ENCODE peak calls at places on chromosomes 3 and 15, in four cellular contexts. P, K, A and W are unnamed samples.

GRCh38 chr3:40008796-40009195 is 199.4 kb downstream of the MYRIP start:
- DNase-seq in P (no peak), K (no peak), A (no peak), W (no peak)

GRCh38 chr3:41418961-41419691 is 219.8 kb downstream of the CTNNB1 start:
- DNase-seq in P (no peak), K (no peak), A (peak; percentile 45), W (no peak)

GRCh38 chr3:55807210-55807609 is 320.1 kb upstream of the WNT5A start:
- DNase-seq in P (no peak), K (no peak), A (no peak), W (no peak)

GRCh38 chr3:79597719-79598118 is 170.1 kb downstream of the ROBO1 start:
- DNase-seq in P (no peak), K (no peak), A (no peak), W (no peak)

GRCh38 chr3:988790-989189 is 104.0 kb upstream of the CNTN6 start:
- DNase-seq in P (no peak), K (no peak), A (no peak), W (no peak)

GRCh38 chr3:60573494-60573893 is 677.8 kb downstream of the FHIT start:
- DNase-seq in P (no peak), K (no peak), A (peak; percentile 75), W (no peak)

GRCh38 chr15:87322845-87323244 is 933.7 kb downstream of the NTRK3 start:
- DNase-seq in P (no peak), K (no peak), A (no peak), W (no peak)

GRCh38 chr15:40339621-40339945 is 1.2 kb downstream of the CCDC9B start:
- DNase-seq in P (no peak), K (no peak), A (no peak), W (no peak)

GRCh38 chr15:100334905-100335304 is 6.9 kb downstream of the ADAMTS17 start:
- DNase-seq in P (no peak), K (no peak), A (no peak), W (no peak)

GRCh38 chr3:40690696-40691597 is 166.2 kb downstream of the ZNF621 start:
- DNase-seq in P (peak; percentile 88), K (peak; percentile 86), A (no peak), W (peak; percentile 93)

GRCh38 chr3:38226273-38226672 is 39.3 kb upstream of the SLC22A13 start:
- DNase-seq in P (no peak), K (no peak), A (peak; percentile 47), W (no peak)

GRCh38 chr3:97487587-97487986 is 277.0 kb upstream of the ARL6 start:
- DNase-seq in P (no peak), K (no peak), A (no peak), W (no peak)

GRCh38 chr3:27642796-27643195 is 79.3 kb downstream of the EOMES start:
- DNase-seq in P (no peak), K (no peak), A (no peak), W (no peak)

GRCh38 chr3:195260286-195260905 is 10.6 kb downstream of the XXYLT1 start:
- DNase-seq in P (no peak), K (no peak), A (no peak), W (peak; percentile 64)

GRCh38 chr3:188947983-188948657 is 223.7 kb upstream of the TPRG1 start:
- DNase-seq in P (peak; percentile 97), K (peak; percentile 100), A (peak; percentile 85), W (peak; percentile 89)

GRCh38 chr3:188948658-188949400 is 222.9 kb upstream of the TPRG1 start:
- DNase-seq in P (peak; percentile 42), K (peak; percentile 48), A (peak; percentile 96), W (no peak)

GRCh38 chr3:188950832-188951489 is 220.8 kb upstream of the TPRG1 start:
- DNase-seq in P (peak; percentile 84), K (peak; percentile 80), A (peak; percentile 99), W (peak; percentile 59)

GRCh38 chr3:188947401-188947982 is 224.3 kb upstream of the TPRG1 start:
- DNase-seq in P (peak; percentile 90), K (peak; percentile 74), A (peak; percentile 63), W (peak; percentile 93)

DNA sequence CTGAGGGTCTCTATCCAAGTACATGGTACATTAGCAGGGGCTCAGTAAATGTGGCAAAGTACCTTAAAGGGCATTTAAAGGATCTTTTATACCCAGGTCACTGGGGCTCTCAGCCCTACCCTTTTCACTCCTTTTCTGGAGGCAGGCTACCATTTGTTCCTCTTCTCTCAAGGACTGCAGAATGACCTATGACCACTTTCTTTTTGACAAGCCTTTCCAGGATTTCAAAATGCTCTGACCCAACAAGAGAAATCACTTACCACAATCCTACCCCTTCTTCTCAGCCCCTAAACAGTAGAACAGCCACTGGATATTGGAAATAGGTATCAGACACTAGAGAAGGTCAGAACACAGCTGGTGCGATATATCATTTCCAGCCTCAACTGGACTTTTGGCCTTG is 221.8 kb upstream of the TPRG1 start:
- DNase-seq in P (no peak), K (no peak), A (no peak), W (no peak)
- H3K4me3 ChIP-seq in P (no peak overlapping the region), K (no peak overlapping the region), A (no peak overlapping the region), W (peak overlapping the region; percentile 34)

DNA sequence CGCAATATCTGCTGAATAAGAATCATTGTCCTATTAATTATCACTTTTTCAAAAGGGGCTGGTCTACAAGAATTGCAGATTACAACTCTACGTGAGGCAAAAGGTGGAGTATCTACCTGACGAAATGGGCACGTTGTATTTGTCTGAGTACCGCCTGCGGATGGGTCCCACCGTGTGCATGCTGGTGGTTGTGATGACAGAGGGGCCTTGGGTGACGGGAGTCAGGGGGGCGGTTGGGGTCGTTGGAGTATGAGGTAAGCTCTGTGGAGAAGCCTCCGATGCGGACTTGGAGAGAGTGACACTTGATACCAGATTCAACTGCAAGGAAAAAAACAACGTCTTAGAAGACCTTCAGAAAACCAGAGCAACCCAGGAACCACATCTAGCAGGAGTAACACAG is 605.8 kb downstream of the FOXP1 start:
- DNase-seq in P (no peak), K (no peak), A (no peak), W (no peak)
- TF ChIP-seq POLR2A in P (no peak), K (no peak), A (no peak), W (no peak)

DNA sequence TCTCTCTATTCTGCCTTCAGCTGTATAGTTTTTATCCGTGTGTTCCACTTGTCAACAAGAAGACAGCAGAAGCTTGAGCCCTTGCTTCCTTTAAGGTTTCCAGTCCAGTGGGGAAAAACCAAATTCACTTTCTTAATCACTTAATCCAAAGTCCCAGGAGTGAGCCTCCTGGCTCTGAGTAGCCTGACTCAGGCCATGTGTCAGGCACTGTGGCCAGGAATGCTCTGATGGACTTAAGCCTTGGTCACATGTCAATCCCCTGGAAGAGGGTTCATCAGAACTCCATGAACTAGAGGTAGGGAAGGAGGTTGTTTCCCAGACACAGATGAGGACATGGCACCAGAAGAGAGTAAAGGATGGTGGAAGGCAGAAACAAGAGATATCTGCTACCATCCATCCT is 8.8 kb downstream of the VIPR1 start:
- DNase-seq in P (no peak), K (no peak), A (no peak), W (no peak)
- H3K27ac ChIP-seq in P (peak overlapping the region; percentile 14), K (no peak overlapping the region), A (no peak overlapping the region), W (no peak overlapping the region)

DNA sequence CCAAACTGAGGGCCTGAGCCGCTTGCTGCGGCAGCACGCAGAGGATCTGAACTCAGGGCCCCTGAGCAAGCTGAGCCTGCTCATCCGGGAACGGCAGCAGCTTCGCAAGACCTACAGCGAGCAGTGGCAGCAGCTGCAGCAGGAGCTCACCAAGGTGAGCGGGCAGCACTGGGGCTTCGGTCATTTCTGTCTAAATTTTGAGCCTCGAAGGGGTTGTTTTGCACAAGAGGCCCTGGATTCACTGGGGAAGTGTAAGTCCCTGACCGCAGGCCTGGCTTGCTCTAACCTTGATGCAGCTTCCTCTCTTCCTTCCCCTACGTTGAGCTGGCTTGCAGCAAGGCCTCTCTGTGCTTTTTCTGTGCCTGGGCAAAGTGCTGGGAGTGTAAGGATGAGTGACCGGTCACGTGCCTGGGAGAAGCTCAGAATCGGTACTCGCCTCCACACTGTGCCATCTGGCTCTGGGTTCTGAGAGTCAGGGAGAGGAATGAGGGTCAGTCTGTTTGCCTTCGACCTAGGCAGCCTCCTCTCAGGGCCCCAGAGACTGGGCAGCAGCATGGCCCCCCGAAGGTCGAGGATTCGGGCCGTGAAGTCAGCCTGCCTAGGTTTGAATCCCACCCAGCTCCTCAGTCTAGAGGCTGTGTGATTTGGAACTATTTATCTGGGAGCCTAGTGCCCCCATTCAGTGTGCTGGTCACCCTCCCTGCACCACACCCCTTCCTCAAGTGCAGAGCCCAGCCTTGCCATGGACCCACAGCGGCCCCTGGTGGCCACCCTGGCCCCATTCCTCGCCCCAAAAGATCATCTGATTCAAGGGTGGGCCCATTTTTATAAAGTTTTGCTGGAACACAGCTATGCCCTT is 1.4 kb downstream of the FES start:
- DNase-seq in P (peak; percentile 77), K (peak; percentile 88), A (peak; percentile 51), W (peak; percentile 83)
- H3K4me3 ChIP-seq in P (peak overlapping the region; percentile 62), K (peak overlapping the region; percentile 51), A (no peak overlapping the region), W (peak overlapping the region; percentile 54)